ENCODE peak calls at places on chromosomes 7 and 10, in seven cellular contexts. F is neural crest cell, X is fibroblast of mammary gland, B is astrocyte of the cerebellum, L is AML-193, K is T follicular helper cell, N is DMS79. O is an unnamed sample.

GRCh38 chr10:48612241-48612943 is 7.5 kb upstream of the ARHGAP22 start:
- DNase-seq in B (no peak), F (no peak), K (no peak), N (no peak), L (no peak), X (no peak), O (no peak)

GRCh38 chr10:45418859-45419672 is 45.0 kb downstream of the ALOX5 start:
- DNase-seq in N (peak), X (peak), K (no peak), L (peak), B (no peak), F (peak), O (peak)

GRCh38 chr7:593324-594115 is 73.9 kb upstream of the PDGFA start:
- DNase-seq in K (no peak), X (no peak), B (no peak), N (no peak), F (no peak), L (no peak), O (no peak)

GRCh38 chr7:76220185-76221057 is 18.7 kb downstream of the SRRM3 start:
- DNase-seq in X (peak), F (peak), B (peak), N (no peak), K (no peak), L (no peak), O (no peak)

GRCh38 chr7:28961972-28962371 is 3.8 kb upstream of the TRIL start:
- DNase-seq in N (no peak), F (no peak), L (no peak), X (no peak), B (no peak), K (no peak), O (no peak)

GRCh38 chr10:92239600-92240288 is 51.1 kb downstream of the CPEB3 start:
- DNase-seq in N (no peak), X (no peak), K (peak), L (no peak), B (no peak), F (peak), O (peak)

GRCh38 chr7:139583826-139584553 is 60.5 kb downstream of the CLEC2L start:
- DNase-seq in K (no peak), L (no peak), B (no peak), F (no peak), N (no peak), X (no peak), O (no peak)

GRCh38 chr10:73801253-73801590 is 10.2 kb downstream of the NDST2 start:
- DNase-seq in B (no peak), X (no peak), N (no peak), F (no peak), K (no peak), L (no peak), O (no peak)

GRCh38 chr10:23439452-23439919 is 611 bp downstream of the OTUD1 start:
- DNase-seq in F (peak), X (no peak), B (no peak), L (no peak), N (no peak), K (no peak), O (peak)

GRCh38 chr7:20165146-20165510 is 52.1 kb downstream of the MACC1 start:
- DNase-seq in N (no peak), L (no peak), X (no peak), K (no peak), B (peak), F (no peak), O (no peak)